ENCODE peak calls at places on chromosome 18, in six cellular contexts. C, K, I, G, E and Y are unnamed samples.

GRCh38 chr18:11992096-11992785 is 10.9 kb downstream of the IMPA2 start:
- DNase-seq in K (no peak), G (no peak), E (no peak), C (no peak), I (no peak), Y (no peak)

GRCh38 chr18:79890638-79891037 is 60.8 kb downstream of the SLC66A2 start:
- DNase-seq in I (no peak), K (no peak), E (no peak), C (no peak), G (no peak), Y (no peak)

GRCh38 chr18:79763407-79763806 is 34.3 kb upstream of the KCNG2 start:
- DNase-seq in I (no peak), C (no peak), K (no peak), E (no peak), G (no peak), Y (no peak)

GRCh38 chr18:11857177-11857887 is 6.1 kb downstream of the CHMP1B start:
- DNase-seq in C (no peak), G (peak), E (peak), I (no peak), K (no peak), Y (no peak)

GRCh38 chr18:13726972-13727331 is 479 bp downstream of the RNMT start:
- DNase-seq in C (no peak), I (no peak), G (no peak), K (no peak), E (no peak), Y (no peak)

GRCh38 chr18:59148192-59148591 is 8.5 kb downstream of the SEC11C start:
- DNase-seq in G (no peak), K (no peak), C (no peak), E (peak), I (no peak), Y (no peak)

GRCh38 chr18:43192408-43192807 is 76.9 kb upstream of the RIT2 start:
- DNase-seq in C (no peak), G (no peak), E (no peak), I (no peak), K (no peak), Y (no peak)

GRCh38 chr18:32669549-32670165 is 103.2 kb downstream of the KLHL14 start:
- DNase-seq in G (no peak), E (no peak), I (no peak), C (peak), K (no peak), Y (no peak)

GRCh38 chr18:2281523-2282199 is 289.6 kb downstream of the METTL4 start:
- DNase-seq in K (no peak), G (no peak), C (no peak), I (no peak), E (no peak), Y (no peak)